ENCODE peak calls at places on chromosomes 2 and 18, in four cellular contexts. O, N, C and L are unnamed samples.
A peak's percentile ranks its signal among the peaks of the same experiment; 100 is the strongest.

GRCh38 chr2:128370468-128371247 is 52.0 kb upstream of the HS6ST1 start:
- DNase-seq in O (no peak), N (no peak), C (no peak), L (no peak)

GRCh38 chr2:690799-691198 is 13.6 kb upstream of the TMEM18 start:
- DNase-seq in O (no peak), N (no peak), C (no peak), L (no peak)

GRCh38 chr2:159096896-159097295 is 128.5 kb downstream of the TANC1 start:
- DNase-seq in O (no peak), N (no peak), C (no peak), L (no peak)

GRCh38 chr2:215713393-215713792 is 277.5 kb upstream of the FN1 start:
- DNase-seq in O (peak; percentile 72), N (no peak), C (no peak), L (no peak)

GRCh38 chr2:43370146-43370545 is 143.7 kb upstream of the ZFP36L2 start:
- DNase-seq in O (no peak), N (no peak), C (no peak), L (no peak)

GRCh38 chr18:23573948-23574431 is 12.3 kb downstream of the NPC1 start:
- DNase-seq in O (no peak), N (no peak), C (no peak), L (no peak)

GRCh38 chr18:28972333-28972732 is 795.4 kb upstream of the CDH2 start:
- DNase-seq in O (no peak), N (no peak), C (no peak), L (no peak)

GRCh38 chr18:57542126-57542525 is 44.4 kb downstream of the FECH start:
- DNase-seq in O (no peak), N (no peak), C (no peak), L (no peak)

GRCh38 chr2:171564463-171564862 is 42.2 kb downstream of the CYBRD1 start:
- DNase-seq in O (no peak), N (no peak), C (no peak), L (no peak)

GRCh38 chr2:27701676-27702075 is 38.0 kb downstream of the SLC4A1AP start:
- DNase-seq in O (no peak), N (no peak), C (no peak), L (no peak)

GRCh38 chr18:74515620-74516231 is 18.6 kb upstream of the CNDP1 start:
- DNase-seq in O (no peak), N (no peak), C (no peak), L (no peak)

GRCh38 chr18:27954226-27954625 is 222.7 kb downstream of the CDH2 start:
- DNase-seq in O (no peak), N (no peak), C (no peak), L (no peak)

GRCh38 chr2:105417789-105418475 is 19.1 kb upstream of the FHL2 start:
- DNase-seq in O (no peak), N (peak; percentile 70), C (no peak), L (no peak)

GRCh38 chr2:199147216-199147615 is 310.5 kb downstream of the SATB2 start:
- DNase-seq in O (no peak), N (no peak), C (no peak), L (no peak)

GRCh38 chr2:228242591-228242990 is 61.1 kb upstream of the SPHKAP start:
- DNase-seq in O (no peak), N (no peak), C (no peak), L (no peak)

GRCh38 chr18:46639386-46639785 is 17.6 kb downstream of the LOXHD1 start:
- DNase-seq in O (no peak), N (no peak), C (no peak), L (no peak)

GRCh38 chr18:22773944-22774343 is 159.2 kb upstream of the RBBP8 start:
- DNase-seq in O (no peak), N (no peak), C (no peak), L (no peak)

GRCh38 chr2:230758566-230759480 is 46.2 kb downstream of the CAB39 start:
- DNase-seq in O (no peak), N (no peak), C (no peak), L (no peak)

GRCh38 chr2:72605836-72606442 is 219.9 kb downstream of the EXOC6B start:
- DNase-seq in O (peak; percentile 17), N (peak; percentile 11), C (no peak), L (no peak)

GRCh38 chr2:1088192-1088860 is 137.7 kb downstream of the SNTG2 start:
- DNase-seq in O (no peak), N (no peak), C (no peak), L (no peak)

GRCh38 chr2:55048514-55048924 is 1.7 kb downstream of the RTN4 start:
- DNase-seq in O (peak; percentile 58), N (peak; percentile 25), C (no peak), L (no peak)

GRCh38 chr2:141778315-141778835 is 352.4 kb downstream of the LRP1B start:
- DNase-seq in O (no peak), N (no peak), C (no peak), L (no peak)

GRCh38 chr2:53353372-53354111 is 414.1 kb upstream of the CHAC2 start:
- DNase-seq in O (no peak), N (no peak), C (no peak), L (no peak)

GRCh38 chr2:171703574-171704347 is 16.5 kb downstream of the DYNC1I2 start:
- DNase-seq in O (peak; percentile 53), N (peak; percentile 43), C (no peak), L (no peak)

GRCh38 chr2:121771976-121772742 is 16.7 kb downstream of the TSN start:
- DNase-seq in O (peak; percentile 28), N (no peak), C (no peak), L (no peak)

GRCh38 chr18:39053569-39053968 is 1488.0 kb upstream of the CELF4 start:
- DNase-seq in O (no peak), N (no peak), C (no peak), L (no peak)

GRCh38 chr18:24043403-24043802 is 28.8 kb downstream of the TTC39C start:
- DNase-seq in O (no peak), N (no peak), C (no peak), L (no peak)

GRCh38 chr2:31729442-31730092 is 148.8 kb upstream of the SRD5A2 start:
- DNase-seq in O (peak; percentile 60), N (peak; percentile 13), C (no peak), L (peak; percentile 12)

GRCh38 chr2:36951030-36951518 is 15.3 kb downstream of the STRN start:
- DNase-seq in O (no peak), N (no peak), C (no peak), L (no peak)
- TF ChIP-seq MAX in O (no peak), N (no peak), C (no peak), L (no peak)

DNA sequence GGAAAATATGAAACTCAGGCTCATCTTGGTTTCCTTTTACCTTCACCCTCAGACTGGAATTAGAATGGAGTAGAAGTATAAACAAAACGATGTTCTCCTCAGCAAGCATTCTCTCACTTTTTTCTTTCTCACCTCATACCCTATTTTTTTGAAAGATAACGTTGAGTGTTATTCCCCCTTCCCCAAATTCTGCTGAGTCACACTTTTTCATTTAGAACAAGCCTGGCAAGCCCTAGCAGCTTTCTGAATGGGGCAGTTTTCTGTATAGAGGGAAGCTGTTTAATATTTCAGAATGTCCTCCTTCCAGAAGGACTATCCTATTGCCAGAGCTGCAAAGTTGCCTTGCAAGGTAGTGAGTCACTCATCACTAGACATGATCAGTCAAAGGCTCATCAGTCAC is 416.0 kb downstream of the RNF144A start:
- DNase-seq in O (no peak), N (no peak), C (no peak), L (no peak)
- TF ChIP-seq CBFB in O (no peak), N (no peak), C (no peak), L (no peak)

DNA sequence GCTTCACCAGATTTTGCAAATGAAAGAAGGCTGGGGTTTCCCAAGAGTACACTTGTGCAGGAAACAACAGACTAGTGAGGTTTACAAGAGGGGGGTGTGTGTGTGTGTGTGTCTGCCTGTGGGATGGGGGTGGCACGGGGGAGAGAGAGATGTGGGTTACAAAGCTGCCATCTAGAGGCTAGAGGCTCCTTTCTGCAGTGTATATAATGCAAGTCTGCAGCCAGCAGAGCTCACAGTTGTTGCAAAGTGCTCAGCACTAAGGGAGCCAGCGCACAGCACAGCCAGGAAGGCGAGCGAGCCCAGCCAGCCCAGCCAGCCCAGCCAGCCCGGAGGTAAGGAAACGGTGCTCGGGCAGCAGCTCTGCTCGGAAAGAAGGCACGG is at the start of gene ACKR3:
- DNase-seq in O (peak; percentile 41), N (no peak), C (peak; percentile 77), L (peak; percentile 89)
- TF ChIP-seq MAX in O (no peak), N (no peak), C (no peak), L (no peak)

DNA sequence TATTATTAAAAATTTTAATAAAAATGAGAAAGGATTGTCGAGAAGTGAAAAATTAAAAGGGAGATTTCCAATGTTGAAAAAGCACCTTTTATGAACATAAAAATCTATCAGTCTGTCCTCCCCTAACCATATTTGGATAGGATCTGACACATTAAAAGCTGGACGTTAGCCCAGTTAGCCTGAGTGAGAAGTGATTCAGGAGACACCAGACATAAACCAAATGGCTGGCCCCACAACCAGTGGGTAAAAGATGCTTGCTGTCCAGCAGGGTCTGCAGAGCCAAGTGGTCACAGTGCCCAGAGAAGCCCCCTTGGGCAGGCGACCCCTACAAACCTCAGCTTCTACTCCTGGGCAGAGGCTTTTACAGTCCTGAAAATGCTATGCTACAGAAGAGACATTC is 253.8 kb upstream of the LYPD1 start:
- DNase-seq in O (no peak), N (no peak), C (no peak), L (no peak)
- TF ChIP-seq CBFB in O (no peak), N (no peak), C (no peak), L (no peak)

GRCh38 chr2:109659356-109660045 is 45.3 kb downstream of the SOWAHC start:
- DNase-seq in O (no peak), N (no peak), C (no peak), L (no peak)

GRCh38 chr2:109662889-109663288 is 48.7 kb downstream of the SOWAHC start:
- DNase-seq in O (peak; percentile 58), N (no peak), C (no peak), L (no peak)

GRCh38 chr2:109666466-109666865 is 52.3 kb downstream of the SOWAHC start:
- DNase-seq in O (no peak), N (no peak), C (no peak), L (no peak)

GRCh38 chr2:109660046-109660860 is 46.1 kb downstream of the SOWAHC start:
- DNase-seq in O (peak; percentile 65), N (no peak), C (no peak), L (no peak)

DNA sequence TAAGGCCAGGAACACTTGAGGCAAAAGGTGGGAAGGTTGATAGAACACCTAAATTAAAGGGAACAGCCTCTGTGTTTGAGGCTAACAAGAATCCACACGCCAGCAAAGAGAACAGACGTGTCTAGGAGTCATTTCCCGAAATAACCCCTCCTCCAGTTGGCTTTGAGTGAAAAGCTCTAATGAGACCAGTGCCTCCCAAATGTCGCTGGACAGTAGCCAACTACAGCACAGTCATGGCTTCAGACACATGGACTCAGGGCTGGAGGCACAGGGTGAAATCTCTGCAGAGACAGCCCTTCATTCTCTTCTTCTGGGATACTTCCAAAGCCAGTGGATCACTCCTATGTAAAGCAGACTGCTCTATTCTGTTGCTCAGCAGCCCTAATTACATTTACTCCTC is 49.6 kb downstream of the SOWAHC start:
- DNase-seq in O (peak; percentile 52), N (no peak), C (no peak), L (no peak)
- TF ChIP-seq MAX in O (no peak), N (no peak), C (no peak), L (no peak)

GRCh38 chr18:49944681-49945080 is 131.3 kb upstream of the ACAA2 start:
- DNase-seq in O (no peak), N (no peak), C (peak; percentile 35), L (no peak)
- TF ChIP-seq CBFB in O (no peak), N (no peak), C (no peak), L (no peak)